ENCODE peak calls at places on chromosomes 1 and 21, in four cellular contexts. One of them, this sample, is unnamed.

GRCh38 chr1:212710566-212710965 is 10.9 kb upstream of the BATF3 start:
- DNase-seq in PC-3: no peak
- DNase-seq in fibroblast of lung: no peak
- DNase-seq in K562: no peak
- DNase-seq in this sample: no peak

GRCh38 chr21:31354604-31355443 is 10.8 kb upstream of the TIAM1 start:
- DNase-seq in PC-3: peak; percentile 99
- DNase-seq in fibroblast of lung: peak; percentile 57
- DNase-seq in K562: no peak
- DNase-seq in this sample: peak; percentile 90

GRCh38 chr1:240000634-240001033 is 91.0 kb upstream of the FMN2 start:
- DNase-seq in PC-3: peak; percentile 93
- DNase-seq in fibroblast of lung: peak; percentile 86
- DNase-seq in K562: no peak
- DNase-seq in this sample: no peak

GRCh38 chr1:14328687-14329086 is 269.8 kb upstream of the KAZN start:
- DNase-seq in K562: no peak
- DNase-seq in fibroblast of lung: no peak
- DNase-seq in PC-3: peak; percentile 75
- DNase-seq in this sample: no peak

GRCh38 chr21:44530903-44531605 is 8.9 kb downstream of the KRTAP10-1 start:
- DNase-seq in K562: no peak
- DNase-seq in PC-3: no peak
- DNase-seq in fibroblast of lung: no peak
- DNase-seq in this sample: no peak

GRCh38 chr1:219174672-219175564 is 1.2 kb downstream of the LYPLAL1 start:
- DNase-seq in PC-3: peak; percentile 60
- DNase-seq in fibroblast of lung: peak; percentile 89
- DNase-seq in K562: peak; percentile 25
- DNase-seq in this sample: no peak

GRCh38 chr1:154272217-154272998 is at the start of gene HAX1:
- DNase-seq in K562: peak; percentile 93
- DNase-seq in PC-3: peak; percentile 99
- DNase-seq in fibroblast of lung: peak; percentile 96
- DNase-seq in this sample: peak; percentile 82

GRCh38 chr1:85460555-85461088 is 4.3 kb downstream of the DDAH1 start:
- DNase-seq in fibroblast of lung: no peak
- DNase-seq in K562: no peak
- DNase-seq in PC-3: peak; percentile 74
- DNase-seq in this sample: no peak

GRCh38 chr21:27275294-27275927 is 308.5 kb upstream of the ADAMTS5 start:
- DNase-seq in fibroblast of lung: peak; percentile 83
- DNase-seq in K562: no peak
- DNase-seq in PC-3: peak; percentile 49
- DNase-seq in this sample: no peak

GRCh38 chr1:231776006-231776707 is 149.6 kb downstream of the DISC1 start:
- DNase-seq in K562: no peak
- DNase-seq in PC-3: no peak
- DNase-seq in fibroblast of lung: peak; percentile 29
- DNase-seq in this sample: no peak

GRCh38 chr1:229407206-229408026 is 26.5 kb downstream of the ACTA1 start:
- DNase-seq in PC-3: no peak
- DNase-seq in K562: no peak
- DNase-seq in fibroblast of lung: no peak
- DNase-seq in this sample: no peak

GRCh38 chr1:240608707-240609106 is 3.2 kb downstream of the GREM2 start:
- DNase-seq in PC-3: peak; percentile 64
- DNase-seq in K562: no peak
- DNase-seq in fibroblast of lung: no peak
- DNase-seq in this sample: no peak

GRCh38 chr21:24868117-24868516 is 739.2 kb downstream of the MRPL39 start:
- DNase-seq in fibroblast of lung: no peak
- DNase-seq in PC-3: no peak
- DNase-seq in K562: no peak
- DNase-seq in this sample: no peak

GRCh38 chr1:52237430-52237829 is 95.5 kb downstream of the ZFYVE9 start:
- DNase-seq in K562: peak; percentile 19
- DNase-seq in PC-3: peak; percentile 66
- DNase-seq in fibroblast of lung: peak; percentile 56
- DNase-seq in this sample: no peak

GRCh38 chr1:204733869-204734596 is 48.5 kb upstream of the LRRN2 start:
- DNase-seq in K562: no peak
- DNase-seq in fibroblast of lung: no peak
- DNase-seq in PC-3: no peak
- DNase-seq in this sample: no peak

DNA sequence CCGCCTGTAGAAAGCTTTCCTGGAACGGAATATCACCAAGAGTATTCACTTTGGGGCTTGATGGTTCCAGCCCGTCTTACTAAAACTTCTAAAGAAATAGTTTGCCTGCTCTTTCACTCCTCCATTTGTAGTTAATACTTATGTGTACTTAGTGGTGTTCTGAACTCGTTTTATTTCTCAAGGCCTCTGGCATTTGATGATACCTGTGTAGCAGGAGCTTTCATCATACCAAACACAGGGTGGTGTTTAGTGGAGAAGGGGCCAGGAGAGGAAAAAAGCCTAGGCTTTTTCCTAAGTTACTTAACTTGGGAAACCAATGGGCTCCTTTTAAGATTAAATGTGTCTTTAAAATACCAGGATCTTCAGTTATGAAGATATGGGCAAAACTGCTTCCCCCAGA is 74.3 kb downstream of the RPS6KA1 start:
- DNase-seq in PC-3: no peak
- DNase-seq in K562: no peak
- DNase-seq in fibroblast of lung: no peak
- DNase-seq in this sample: no peak
- TF ChIP-seq EZH2 in PC-3: no peak
- TF ChIP-seq EZH2 in K562: no peak
- TF ChIP-seq EZH2 in fibroblast of lung: no peak
- TF ChIP-seq EZH2 in this sample: no peak

DNA sequence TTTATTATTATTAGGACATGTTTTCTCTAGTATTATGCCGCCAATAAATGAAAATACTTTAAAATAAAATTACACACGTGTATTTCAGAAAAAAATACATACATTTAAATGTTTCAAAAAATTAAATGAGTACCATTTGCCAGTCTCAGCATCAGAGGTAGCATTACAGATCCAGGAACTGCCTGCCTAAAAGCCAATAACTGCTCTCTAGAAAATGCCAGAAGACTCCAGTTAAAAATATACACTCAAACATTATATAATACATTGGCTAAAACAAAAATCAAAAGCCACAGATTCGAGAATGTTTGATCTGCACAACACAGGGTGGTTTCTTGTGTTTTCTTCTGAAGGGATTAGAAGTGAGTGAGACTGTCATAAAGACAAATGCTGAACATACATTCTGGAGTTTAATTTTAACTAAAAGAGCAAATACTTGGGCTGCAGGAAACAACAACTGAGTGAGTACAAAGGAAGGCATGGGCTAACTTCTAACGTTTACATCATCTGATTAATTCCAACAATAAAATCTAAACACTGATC is 105.5 kb downstream of the RERE start:
- DNase-seq in PC-3: no peak
- DNase-seq in fibroblast of lung: no peak
- DNase-seq in K562: no peak
- DNase-seq in this sample: no peak
- TF ChIP-seq EZH2 in PC-3: no peak
- TF ChIP-seq EZH2 in fibroblast of lung: no peak
- TF ChIP-seq EZH2 in K562: no peak
- TF ChIP-seq EZH2 in this sample: no peak

GRCh38 chr1:151721788-151722510 is 627 bp downstream of the RIIAD1 start:
- DNase-seq in K562: no peak
- DNase-seq in fibroblast of lung: no peak
- DNase-seq in PC-3: no peak
- DNase-seq in this sample: no peak
- TF ChIP-seq EZH2 in K562: no peak
- TF ChIP-seq EZH2 in fibroblast of lung: no peak
- TF ChIP-seq EZH2 in PC-3: no peak
- TF ChIP-seq EZH2 in this sample: peak; percentile 68

GRCh38 chr1:3159996-3160395 is 91.0 kb downstream of the PRDM16 start:
- DNase-seq in PC-3: no peak
- DNase-seq in fibroblast of lung: no peak
- DNase-seq in K562: no peak
- DNase-seq in this sample: no peak
- TF ChIP-seq EZH2 in PC-3: no peak
- TF ChIP-seq EZH2 in fibroblast of lung: no peak
- TF ChIP-seq EZH2 in K562: no peak
- TF ChIP-seq EZH2 in this sample: no peak

GRCh38 chr21:45974073-45975016 is 7.2 kb upstream of the COL6A1 start:
- DNase-seq in fibroblast of lung: peak; percentile 84
- DNase-seq in PC-3: peak; percentile 74
- DNase-seq in K562: no peak
- DNase-seq in this sample: no peak

GRCh38 chr21:45972716-45973474 is 8.7 kb upstream of the COL6A1 start:
- DNase-seq in K562: no peak
- DNase-seq in fibroblast of lung: peak; percentile 95
- DNase-seq in PC-3: no peak
- DNase-seq in this sample: no peak

GRCh38 chr21:45975017-45975595 is 6.5 kb upstream of the COL6A1 start:
- DNase-seq in fibroblast of lung: no peak
- DNase-seq in PC-3: peak; percentile 70
- DNase-seq in K562: no peak
- DNase-seq in this sample: no peak

GRCh38 chr21:45972353-45972715 is 9.2 kb upstream of the COL6A1 start:
- DNase-seq in PC-3: no peak
- DNase-seq in fibroblast of lung: peak; percentile 31
- DNase-seq in K562: no peak
- DNase-seq in this sample: no peak

GRCh38 chr21:45973475-45974072 is 8.0 kb upstream of the COL6A1 start:
- DNase-seq in PC-3: peak; percentile 86
- DNase-seq in fibroblast of lung: peak; percentile 88
- DNase-seq in K562: peak; percentile 83
- DNase-seq in this sample: no peak
- TF ChIP-seq EZH2 in PC-3: no peak
- TF ChIP-seq EZH2 in fibroblast of lung: no peak
- TF ChIP-seq EZH2 in K562: peak; percentile 29
- TF ChIP-seq EZH2 in this sample: no peak

DNA sequence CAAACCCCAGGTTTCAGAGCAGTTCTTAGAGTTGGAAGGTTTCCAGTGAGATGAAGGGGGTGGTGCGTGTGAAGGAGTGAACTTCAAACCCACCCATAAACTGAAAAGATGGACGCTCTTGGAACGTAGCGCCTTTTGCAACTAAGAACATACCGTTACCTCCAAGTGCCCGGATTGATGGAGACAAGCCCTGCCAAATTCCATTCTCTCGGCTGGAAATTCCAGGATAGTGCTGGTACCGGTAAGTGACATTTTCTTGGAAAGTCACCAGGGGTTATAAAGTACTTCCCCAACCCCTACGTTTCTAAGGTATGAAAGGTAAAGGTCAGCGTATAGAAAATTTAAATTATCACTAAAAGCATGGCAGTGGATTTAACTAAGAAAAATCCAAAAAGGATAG is 91.6 kb upstream of the CLDN14 start:
- DNase-seq in fibroblast of lung: no peak
- DNase-seq in K562: no peak
- DNase-seq in PC-3: no peak
- DNase-seq in this sample: no peak
- TF ChIP-seq EZH2 in fibroblast of lung: no peak
- TF ChIP-seq EZH2 in K562: no peak
- TF ChIP-seq EZH2 in PC-3: no peak
- TF ChIP-seq EZH2 in this sample: no peak

GRCh38 chr1:29122662-29122986 is 1.1 kb downstream of the TMEM200B start:
- DNase-seq in PC-3: peak; percentile 82
- DNase-seq in K562: no peak
- DNase-seq in fibroblast of lung: peak; percentile 92
- DNase-seq in this sample: no peak

GRCh38 chr1:29124366-29125236 is 898 bp upstream of the TMEM200B start:
- DNase-seq in fibroblast of lung: peak; percentile 78
- DNase-seq in K562: peak; percentile 95
- DNase-seq in PC-3: peak; percentile 58
- DNase-seq in this sample: no peak

GRCh38 chr1:29123871-29124365 is at the start of gene TMEM200B:
- DNase-seq in fibroblast of lung: no peak
- DNase-seq in K562: no peak
- DNase-seq in PC-3: no peak
- DNase-seq in this sample: no peak

GRCh38 chr1:29121951-29122661 is 1.6 kb downstream of the TMEM200B start:
- DNase-seq in K562: no peak
- DNase-seq in fibroblast of lung: peak; percentile 42
- DNase-seq in PC-3: peak; percentile 19
- DNase-seq in this sample: no peak

DNA sequence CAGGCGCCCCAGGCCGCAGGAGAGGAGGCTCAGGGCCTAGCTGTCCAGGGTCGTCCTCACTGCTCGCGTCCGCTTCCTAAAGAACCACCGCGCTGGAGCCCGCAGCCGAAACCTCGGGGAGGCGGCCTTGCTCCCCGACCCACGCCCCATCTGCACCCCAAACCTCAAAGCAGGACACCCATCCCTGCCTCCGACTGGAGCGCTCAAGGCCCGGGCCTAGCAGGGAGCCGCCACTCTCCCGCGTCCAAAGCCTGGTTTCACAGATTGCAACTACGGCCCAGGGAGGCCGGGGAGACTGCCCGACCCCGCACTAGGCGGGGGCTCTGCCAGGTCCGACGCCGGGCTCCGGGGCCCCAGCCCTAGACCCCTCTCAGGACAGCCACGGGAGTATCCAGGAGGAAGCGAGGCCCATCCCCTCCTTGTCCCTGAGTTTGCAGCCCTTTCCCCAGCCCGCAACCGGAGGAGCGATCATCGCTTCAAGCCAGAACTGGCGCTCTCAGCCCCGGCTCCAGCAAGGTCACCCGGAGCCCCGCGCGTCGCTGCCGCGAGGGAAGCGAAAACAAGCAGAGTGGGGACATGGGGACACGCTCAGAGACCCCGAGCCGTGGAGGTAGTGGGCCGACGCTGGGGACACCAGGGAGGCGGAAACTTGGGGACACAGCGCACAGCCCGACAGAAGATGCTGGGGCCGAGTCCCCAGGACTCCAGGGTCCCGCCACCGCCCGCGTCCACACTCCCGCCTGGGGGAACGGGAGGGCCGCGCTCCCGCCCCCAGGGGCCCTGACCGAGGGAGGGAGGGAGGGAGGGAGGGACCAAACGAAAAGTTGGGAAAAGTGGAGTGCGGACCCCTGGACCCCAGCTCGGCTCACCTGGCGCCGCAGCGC is 474 bp downstream of the TMEM200B start:
- DNase-seq in K562: no peak
- DNase-seq in fibroblast of lung: peak; percentile 58
- DNase-seq in PC-3: no peak
- DNase-seq in this sample: no peak
- TF ChIP-seq EZH2 in K562: no peak
- TF ChIP-seq EZH2 in fibroblast of lung: no peak
- TF ChIP-seq EZH2 in PC-3: no peak
- TF ChIP-seq EZH2 in this sample: peak; percentile 69

This sample was measured in keratinocyte.